ENCODE peak calls at places on chromosomes 11 and 22, in five cellular contexts. One of them, this sample, is unnamed.

GRCh38 chr11:116519499-116519898 is 253.3 kb downstream of the BUD13 start:
- DNase-seq in heart right ventricle: no peak
- DNase-seq in thoracic aorta: no peak
- DNase-seq in sigmoid colon: no peak
- DNase-seq in SJSA1: no peak
- DNase-seq in this sample: no peak

GRCh38 chr11:109552376-109552775 is 130.4 kb downstream of the C11orf87 start:
- DNase-seq in SJSA1: no peak
- DNase-seq in heart right ventricle: no peak
- DNase-seq in thoracic aorta: no peak
- DNase-seq in sigmoid colon: no peak
- DNase-seq in this sample: no peak

GRCh38 chr11:3995949-3996554 is 98.5 kb upstream of the RRM1 start:
- DNase-seq in heart right ventricle: peak
- DNase-seq in sigmoid colon: no peak
- DNase-seq in thoracic aorta: no peak
- DNase-seq in SJSA1: peak
- DNase-seq in this sample: no peak

GRCh38 chr11:67281552-67282150 is 7.5 kb upstream of the ANKRD13D start:
- DNase-seq in thoracic aorta: no peak
- DNase-seq in heart right ventricle: no peak
- DNase-seq in SJSA1: no peak
- DNase-seq in sigmoid colon: peak
- DNase-seq in this sample: no peak

GRCh38 chr11:12461516-12461915 is 84.1 kb downstream of the PARVA start:
- DNase-seq in SJSA1: no peak
- DNase-seq in heart right ventricle: no peak
- DNase-seq in sigmoid colon: no peak
- DNase-seq in thoracic aorta: no peak
- DNase-seq in this sample: no peak

GRCh38 chr11:88266157-88266556 is 71.4 kb downstream of the CTSC start:
- DNase-seq in sigmoid colon: no peak
- DNase-seq in heart right ventricle: no peak
- DNase-seq in SJSA1: no peak
- DNase-seq in thoracic aorta: no peak
- DNase-seq in this sample: no peak

GRCh38 chr11:21654091-21654490 is 538.8 kb upstream of the ANO5 start:
- DNase-seq in heart right ventricle: no peak
- DNase-seq in thoracic aorta: no peak
- DNase-seq in sigmoid colon: no peak
- DNase-seq in SJSA1: no peak
- DNase-seq in this sample: no peak

GRCh38 chr11:9573775-9574555 is 495 bp downstream of the WEE1 start:
- DNase-seq in heart right ventricle: peak
- DNase-seq in sigmoid colon: no peak
- DNase-seq in thoracic aorta: no peak
- DNase-seq in SJSA1: no peak
- DNase-seq in this sample: no peak

GRCh38 chr11:59983212-59983611 is 19.4 kb downstream of the OOSP4A start:
- DNase-seq in thoracic aorta: no peak
- DNase-seq in SJSA1: no peak
- DNase-seq in sigmoid colon: no peak
- DNase-seq in heart right ventricle: no peak
- DNase-seq in this sample: no peak

GRCh38 chr11:117887431-117888139 is 11.1 kb upstream of the FXYD6 start:
- DNase-seq in thoracic aorta: no peak
- DNase-seq in SJSA1: no peak
- DNase-seq in heart right ventricle: no peak
- DNase-seq in sigmoid colon: no peak
- DNase-seq in this sample: no peak

GRCh38 chr11:96358321-96358720 is 15.3 kb upstream of the MAML2 start:
- DNase-seq in thoracic aorta: no peak
- DNase-seq in sigmoid colon: no peak
- DNase-seq in heart right ventricle: no peak
- DNase-seq in SJSA1: no peak
- DNase-seq in this sample: no peak

GRCh38 chr22:36419912-36420882 is 32.4 kb upstream of the MYH9 start:
- DNase-seq in SJSA1: peak
- DNase-seq in heart right ventricle: peak
- DNase-seq in thoracic aorta: no peak
- DNase-seq in sigmoid colon: no peak
- DNase-seq in this sample: no peak

GRCh38 chr11:112728716-112729115 is 232.5 kb upstream of the NCAM1 start:
- DNase-seq in thoracic aorta: no peak
- DNase-seq in sigmoid colon: no peak
- DNase-seq in SJSA1: no peak
- DNase-seq in heart right ventricle: no peak
- DNase-seq in this sample: no peak

GRCh38 chr11:65906602-65907001 is 6.4 kb upstream of the FOSL1 start:
- DNase-seq in thoracic aorta: no peak
- DNase-seq in sigmoid colon: no peak
- DNase-seq in heart right ventricle: no peak
- DNase-seq in SJSA1: no peak
- DNase-seq in this sample: no peak

GRCh38 chr11:126113963-126114362 is 51.3 kb upstream of the CDON start:
- DNase-seq in thoracic aorta: no peak
- DNase-seq in sigmoid colon: peak
- DNase-seq in heart right ventricle: no peak
- DNase-seq in SJSA1: no peak
- DNase-seq in this sample: no peak

GRCh38 chr22:39234157-39234793 is 10.5 kb downstream of the PDGFB start:
- DNase-seq in thoracic aorta: no peak
- DNase-seq in heart right ventricle: peak
- DNase-seq in sigmoid colon: no peak
- DNase-seq in SJSA1: no peak
- DNase-seq in this sample: no peak

GRCh38 chr11:117878314-117878938 is 2.0 kb upstream of the FXYD6 start:
- DNase-seq in SJSA1: no peak
- DNase-seq in thoracic aorta: no peak
- DNase-seq in heart right ventricle: no peak
- DNase-seq in sigmoid colon: no peak
- DNase-seq in this sample: no peak

DNA sequence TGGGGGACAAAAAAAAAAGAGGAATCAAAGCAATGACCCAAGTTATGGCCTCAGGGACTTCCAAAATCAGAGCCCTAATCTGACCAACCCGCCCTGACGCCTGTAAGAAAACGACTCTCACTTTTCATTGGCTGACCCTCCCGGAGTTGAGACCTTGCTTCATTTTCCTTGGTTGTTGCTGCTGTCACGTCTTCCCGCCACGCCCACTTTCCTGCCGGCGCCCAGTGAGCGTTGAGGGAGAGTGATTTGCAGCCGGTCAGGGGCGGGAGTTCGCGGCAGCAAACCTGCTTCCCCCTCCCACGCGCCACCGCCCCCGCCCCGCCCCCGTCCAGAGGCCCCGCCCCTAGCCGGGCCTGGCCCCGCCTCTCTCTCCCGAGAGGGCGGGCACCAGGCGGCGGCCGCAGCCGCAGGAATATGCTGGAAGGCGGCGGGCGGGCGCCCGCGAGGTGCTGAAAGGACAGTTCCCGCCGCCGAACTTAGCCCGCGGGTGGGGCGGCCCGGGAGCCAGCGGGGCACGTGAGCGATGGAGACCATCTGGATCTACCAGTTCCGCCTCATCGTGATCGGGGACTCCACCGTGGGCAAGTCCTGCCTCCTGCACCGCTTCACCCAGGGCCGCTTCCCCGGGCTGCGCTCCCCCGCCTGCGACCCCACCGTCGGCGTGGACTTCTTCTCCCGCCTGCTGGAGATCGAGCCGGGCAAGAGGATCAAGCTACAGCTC is at the start of gene RAB39A:
- DNase-seq in SJSA1: peak
- DNase-seq in heart right ventricle: peak
- DNase-seq in thoracic aorta: peak
- DNase-seq in sigmoid colon: peak
- DNase-seq in this sample: peak
- H3K27ac ChIP-seq in SJSA1: no peak
- H3K27ac ChIP-seq in heart right ventricle: no peak
- H3K27ac ChIP-seq in thoracic aorta: no peak
- H3K27ac ChIP-seq in sigmoid colon: no peak
- H3K27ac ChIP-seq in this sample: no peak

GRCh38 chr11:124717786-124718634 is 21.7 kb upstream of the NRGN start:
- DNase-seq in thoracic aorta: no peak
- DNase-seq in SJSA1: peak
- DNase-seq in sigmoid colon: no peak
- DNase-seq in heart right ventricle: peak
- DNase-seq in this sample: no peak
- H3K4me3 ChIP-seq in thoracic aorta: peak
- H3K4me3 ChIP-seq in SJSA1: no peak
- H3K4me3 ChIP-seq in sigmoid colon: peak
- H3K4me3 ChIP-seq in heart right ventricle: peak
- H3K4me3 ChIP-seq in this sample: peak

GRCh38 chr11:121890377-121890776 is 225.6 kb downstream of the BLID start:
- DNase-seq in thoracic aorta: no peak
- DNase-seq in SJSA1: no peak
- DNase-seq in sigmoid colon: no peak
- DNase-seq in heart right ventricle: no peak
- DNase-seq in this sample: no peak
- H3K27ac ChIP-seq in thoracic aorta: peak
- H3K27ac ChIP-seq in SJSA1: no peak
- H3K27ac ChIP-seq in sigmoid colon: no peak
- H3K27ac ChIP-seq in heart right ventricle: no peak
- H3K27ac ChIP-seq in this sample: no peak

GRCh38 chr11:63666874-63667273 is 4.3 kb downstream of the ATL3 start:
- DNase-seq in heart right ventricle: no peak
- DNase-seq in SJSA1: no peak
- DNase-seq in thoracic aorta: no peak
- DNase-seq in sigmoid colon: no peak
- DNase-seq in this sample: no peak

GRCh38 chr11:63670738-63671321 is 346 bp downstream of the ATL3 start:
- DNase-seq in heart right ventricle: peak
- DNase-seq in thoracic aorta: no peak
- DNase-seq in SJSA1: peak
- DNase-seq in sigmoid colon: peak
- DNase-seq in this sample: peak

GRCh38 chr11:63670077-63670737 is 969 bp downstream of the ATL3 start:
- DNase-seq in sigmoid colon: no peak
- DNase-seq in thoracic aorta: no peak
- DNase-seq in heart right ventricle: no peak
- DNase-seq in SJSA1: no peak
- DNase-seq in this sample: no peak

GRCh38 chr11:63667993-63668392 is 3.2 kb downstream of the ATL3 start:
- DNase-seq in SJSA1: peak
- DNase-seq in heart right ventricle: no peak
- DNase-seq in sigmoid colon: no peak
- DNase-seq in thoracic aorta: no peak
- DNase-seq in this sample: no peak

DNA sequence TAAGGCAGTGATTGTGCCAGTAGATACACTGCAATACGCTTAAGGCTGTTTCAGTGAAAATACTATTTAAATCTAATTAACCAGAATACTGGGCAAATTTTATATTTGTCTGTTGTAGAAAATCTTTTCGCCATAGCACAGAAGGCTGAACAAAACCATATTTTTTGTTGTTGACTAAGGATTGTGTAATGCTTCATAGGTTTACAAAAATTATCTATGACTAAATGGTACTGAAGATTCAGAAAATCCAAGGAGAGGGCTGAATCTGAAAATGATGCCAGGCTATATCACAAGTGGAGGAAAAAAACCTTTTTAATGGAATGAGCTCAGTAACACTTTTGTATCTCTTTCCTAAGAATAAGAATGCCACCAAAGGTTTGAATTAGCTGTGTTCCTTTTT is 2.8 kb downstream of the ATL3 start:
- DNase-seq in thoracic aorta: no peak
- DNase-seq in SJSA1: no peak
- DNase-seq in sigmoid colon: no peak
- DNase-seq in heart right ventricle: no peak
- DNase-seq in this sample: no peak
- H3K4me3 ChIP-seq in thoracic aorta: peak
- H3K4me3 ChIP-seq in SJSA1: no peak
- H3K4me3 ChIP-seq in sigmoid colon: no peak
- H3K4me3 ChIP-seq in heart right ventricle: no peak
- H3K4me3 ChIP-seq in this sample: no peak

GRCh38 chr22:46686221-46686872 is 51.7 kb downstream of the CERK start:
- DNase-seq in sigmoid colon: no peak
- DNase-seq in heart right ventricle: peak
- DNase-seq in thoracic aorta: no peak
- DNase-seq in SJSA1: no peak
- DNase-seq in this sample: no peak
- H3K27ac ChIP-seq in sigmoid colon: peak
- H3K27ac ChIP-seq in heart right ventricle: peak
- H3K27ac ChIP-seq in thoracic aorta: no peak
- H3K27ac ChIP-seq in SJSA1: no peak
- H3K27ac ChIP-seq in this sample: peak

DNA sequence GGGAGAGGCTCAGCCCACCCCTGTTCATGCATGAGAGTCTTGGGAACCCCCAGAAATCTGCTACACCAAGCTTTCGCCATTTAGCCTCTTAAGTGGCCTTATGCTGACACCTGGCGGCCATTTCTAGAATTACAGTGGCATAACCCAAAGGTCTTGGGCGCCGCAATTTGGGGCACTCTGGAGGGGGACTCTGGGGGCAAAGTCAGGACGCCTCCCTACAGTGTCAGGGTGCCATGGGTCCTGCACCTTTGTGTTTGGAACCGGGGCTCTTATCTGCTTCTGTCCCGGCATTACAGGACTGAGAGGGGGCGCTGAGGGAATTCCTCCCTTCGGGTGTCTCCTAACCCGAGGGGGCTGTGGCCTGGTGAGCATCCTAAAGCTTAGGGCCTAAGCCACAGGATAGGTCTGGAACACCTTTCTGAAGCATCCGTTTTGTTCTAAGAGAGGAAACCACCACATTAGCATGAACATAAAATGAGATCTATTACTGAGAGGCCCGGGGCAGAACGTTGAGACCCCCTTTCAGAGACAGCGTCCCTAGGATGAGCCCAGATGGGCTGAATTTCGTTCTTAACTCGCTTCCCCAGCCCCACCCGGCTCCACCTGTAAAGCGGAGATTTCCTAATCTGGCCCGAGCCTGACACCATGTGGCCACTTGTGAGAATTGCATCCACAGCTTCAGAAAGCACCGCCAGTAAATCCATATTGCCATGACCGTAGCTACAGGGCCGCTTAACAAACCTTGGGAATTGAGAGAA is 9.3 kb downstream of the INS start:
- DNase-seq in sigmoid colon: peak
- DNase-seq in heart right ventricle: peak
- DNase-seq in SJSA1: peak
- DNase-seq in thoracic aorta: peak
- DNase-seq in this sample: peak
- H3K4me3 ChIP-seq in sigmoid colon: no peak
- H3K4me3 ChIP-seq in heart right ventricle: no peak
- H3K4me3 ChIP-seq in SJSA1: no peak
- H3K4me3 ChIP-seq in thoracic aorta: no peak
- H3K4me3 ChIP-seq in this sample: no peak

GRCh38 chr22:18078329-18079041 is 695 bp downstream of the PEX26 start:
- DNase-seq in heart right ventricle: no peak
- DNase-seq in SJSA1: peak
- DNase-seq in thoracic aorta: no peak
- DNase-seq in sigmoid colon: no peak
- DNase-seq in this sample: no peak
- H3K27ac ChIP-seq in heart right ventricle: peak
- H3K27ac ChIP-seq in SJSA1: peak
- H3K27ac ChIP-seq in thoracic aorta: no peak
- H3K27ac ChIP-seq in sigmoid colon: peak
- H3K27ac ChIP-seq in this sample: peak